ENCODE peak calls at places on chromosomes 13 and 19, in four cellular contexts. C is activated naive CD4-positive, alpha-beta T cell; X is effector CD4-positive, alpha-beta T cell; T is T follicular helper cell. H is an unnamed sample.

GRCh38 chr19:12668937-12669271 is 2.3 kb downstream of the WDR83 start:
- DNase-seq in C (peak; percentile 29), X (peak; percentile 69), T (peak; percentile 71), H (peak; percentile 76)

GRCh38 chr13:93256998-93257397 is 30.4 kb downstream of the GPC6 start:
- DNase-seq in C (no peak), X (no peak), T (no peak), H (no peak)

GRCh38 chr13:66216723-66217122 is 1013.4 kb downstream of the PCDH9 start:
- DNase-seq in C (no peak), X (no peak), T (no peak), H (no peak)

GRCh38 chr19:7348587-7349230 is at the start of gene ARHGEF18:
- DNase-seq in C (peak; percentile 51), X (peak; percentile 26), T (peak; percentile 27), H (peak; percentile 78)

GRCh38 chr19:33547676-33548075 is 26.1 kb upstream of the PEPD start:
- DNase-seq in C (no peak), X (no peak), T (no peak), H (no peak)

GRCh38 chr19:7852851-7853759 is 21.1 kb downstream of the PRR36 start:
- DNase-seq in C (peak; percentile 35), X (peak; percentile 58), T (peak; percentile 42), H (peak; percentile 90)

GRCh38 chr19:11111771-11112144 is 22.5 kb downstream of the LDLR start:
- DNase-seq in C (no peak), X (no peak), T (no peak), H (no peak)

GRCh38 chr19:28424041-28424440 is 788.9 kb downstream of the UQCRFS1 start:
- DNase-seq in C (no peak), X (no peak), T (no peak), H (no peak)

GRCh38 chr19:3145909-3146676 is 10.3 kb downstream of the GNA15 start:
- DNase-seq in C (no peak), X (no peak), T (no peak), H (peak; percentile 75)

GRCh38 chr13:42553098-42554046 is 20.6 kb upstream of the TNFSF11 start:
- DNase-seq in C (no peak), X (no peak), T (no peak), H (no peak)

GRCh38 chr13:113989585-113990300 is 15.9 kb upstream of the C13orf46 start:
- DNase-seq in C (no peak), X (no peak), T (no peak), H (no peak)

GRCh38 chr13:97975851-97976550 is 22.5 kb downstream of the IPO5 start:
- DNase-seq in C (peak; percentile 74), X (peak; percentile 86), T (peak; percentile 23), H (peak; percentile 66)

GRCh38 chr13:97403893-97404683 is 29.9 kb upstream of the RAP2A start:
- DNase-seq in C (no peak), X (no peak), T (no peak), H (no peak)